ENCODE peak calls at places on chromosomes 13 and 19, in four cellular contexts. One of them, this sample, is unnamed.

GRCh38 chr13:110925023-110925608 is 10.2 kb upstream of the ANKRD10 start:
- DNase-seq in heart right ventricle: no peak
- DNase-seq in astrocyte of the spinal cord: peak; percentile 9
- DNase-seq in AG10803: no peak
- DNase-seq in this sample: no peak

GRCh38 chr19:48367855-48368254 is 3.7 kb downstream of the SYNGR4 start:
- DNase-seq in AG10803: no peak
- DNase-seq in heart right ventricle: no peak
- DNase-seq in astrocyte of the spinal cord: no peak
- DNase-seq in this sample: no peak

GRCh38 chr19:2574478-2574931 is 98.6 kb downstream of the GADD45B start:
- DNase-seq in AG10803: no peak
- DNase-seq in astrocyte of the spinal cord: no peak
- DNase-seq in heart right ventricle: no peak
- DNase-seq in this sample: peak; percentile 37

GRCh38 chr19:4374451-4375163 is 25.7 kb downstream of the SH3GL1 start:
- DNase-seq in AG10803: peak; percentile 93
- DNase-seq in heart right ventricle: peak; percentile 50
- DNase-seq in astrocyte of the spinal cord: peak; percentile 84
- DNase-seq in this sample: peak; percentile 94

GRCh38 chr19:29662604-29663404 is 2.5 kb upstream of the PLEKHF1 start:
- DNase-seq in astrocyte of the spinal cord: peak; percentile 87
- DNase-seq in heart right ventricle: peak; percentile 62
- DNase-seq in AG10803: peak; percentile 94
- DNase-seq in this sample: peak; percentile 83

GRCh38 chr19:28468701-28469459 is 744.1 kb downstream of the UQCRFS1 start:
- DNase-seq in AG10803: peak; percentile 49
- DNase-seq in heart right ventricle: no peak
- DNase-seq in astrocyte of the spinal cord: peak; percentile 39
- DNase-seq in this sample: no peak

GRCh38 chr19:6668696-6669095 is 1.3 kb downstream of the TNFSF14 start:
- DNase-seq in heart right ventricle: no peak
- DNase-seq in AG10803: no peak
- DNase-seq in astrocyte of the spinal cord: no peak
- DNase-seq in this sample: no peak

GRCh38 chr19:11242864-11243797 is 3.7 kb downstream of the ANGPTL8 start:
- DNase-seq in astrocyte of the spinal cord: peak; percentile 67
- DNase-seq in heart right ventricle: peak; percentile 96
- DNase-seq in AG10803: peak; percentile 66
- DNase-seq in this sample: peak; percentile 99

GRCh38 chr13:109645831-109646230 is 140.6 kb downstream of the IRS2 start:
- DNase-seq in heart right ventricle: no peak
- DNase-seq in AG10803: peak; percentile 17
- DNase-seq in astrocyte of the spinal cord: no peak
- DNase-seq in this sample: no peak

GRCh38 chr19:48756686-48757085 is 1.4 kb downstream of the FGF21 start:
- DNase-seq in astrocyte of the spinal cord: no peak
- DNase-seq in heart right ventricle: no peak
- DNase-seq in AG10803: no peak
- DNase-seq in this sample: no peak

GRCh38 chr13:51585234-51585672 is 991 bp downstream of the WDFY2 start:
- DNase-seq in AG10803: peak; percentile 24
- DNase-seq in heart right ventricle: no peak
- DNase-seq in astrocyte of the spinal cord: peak; percentile 30
- DNase-seq in this sample: no peak

GRCh38 chr13:27293051-27293691 is 22.5 kb downstream of the RASL11A start:
- DNase-seq in heart right ventricle: no peak
- DNase-seq in astrocyte of the spinal cord: no peak
- DNase-seq in AG10803: no peak
- DNase-seq in this sample: no peak

GRCh38 chr13:25847145-25847544 is 204.7 kb downstream of the SHISA2 start:
- DNase-seq in astrocyte of the spinal cord: no peak
- DNase-seq in AG10803: no peak
- DNase-seq in heart right ventricle: no peak
- DNase-seq in this sample: no peak

GRCh38 chr19:6580313-6580712 is 10.6 kb downstream of the CD70 start:
- DNase-seq in AG10803: peak; percentile 51
- DNase-seq in astrocyte of the spinal cord: peak; percentile 71
- DNase-seq in heart right ventricle: no peak
- DNase-seq in this sample: no peak

GRCh38 chr13:25249001-25249543 is 38.2 kb downstream of the MTMR6 start:
- DNase-seq in heart right ventricle: no peak
- DNase-seq in astrocyte of the spinal cord: peak; percentile 49
- DNase-seq in AG10803: peak; percentile 73
- DNase-seq in this sample: no peak

GRCh38 chr13:112901951-112902651 is 66.9 kb upstream of the MCF2L start:
- DNase-seq in astrocyte of the spinal cord: no peak
- DNase-seq in heart right ventricle: no peak
- DNase-seq in AG10803: no peak
- DNase-seq in this sample: peak; percentile 24
- H3K4me3 ChIP-seq in astrocyte of the spinal cord: no peak overlapping the region
- H3K4me3 ChIP-seq in heart right ventricle: no peak overlapping the region
- H3K4me3 ChIP-seq in AG10803: no peak overlapping the region
- H3K4me3 ChIP-seq in this sample: no peak overlapping the region

DNA sequence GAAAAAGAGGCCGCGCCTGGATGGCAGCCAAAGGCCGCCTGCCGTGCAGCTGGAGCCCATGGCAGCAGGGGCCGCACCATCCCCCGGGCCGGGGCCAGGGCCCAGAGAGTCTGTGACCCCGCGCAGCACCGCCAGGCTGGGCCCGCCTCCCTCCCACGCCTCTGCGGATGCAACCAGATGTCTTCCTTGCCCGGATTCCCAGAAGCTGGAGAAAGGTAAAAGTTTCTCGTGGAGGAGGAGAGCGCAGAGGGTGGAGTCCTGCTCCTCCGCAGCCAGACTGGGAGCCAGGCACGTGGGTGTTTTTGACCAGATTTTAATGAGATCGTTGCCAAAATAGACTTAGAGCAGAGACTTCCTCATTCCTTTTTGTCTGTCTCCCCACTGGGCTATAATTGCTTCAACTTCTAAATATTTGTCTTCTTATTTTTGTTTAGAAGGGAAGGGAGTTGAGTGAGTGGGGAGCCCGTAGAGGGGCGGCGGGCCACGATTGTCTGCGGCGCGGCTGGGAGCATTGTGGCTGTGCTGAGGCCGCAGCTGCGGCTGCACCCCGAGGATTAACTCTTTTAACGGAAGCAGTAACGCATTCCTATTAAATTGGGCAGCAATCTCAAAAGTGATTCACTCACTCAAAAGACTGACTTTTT is 22.8 kb upstream of the NDUFS7 start:
- DNase-seq in astrocyte of the spinal cord: peak; percentile 79
- DNase-seq in heart right ventricle: peak; percentile 62
- DNase-seq in AG10803: peak; percentile 89
- DNase-seq in this sample: peak; percentile 91
- H3K4me3 ChIP-seq in astrocyte of the spinal cord: peak overlapping the region; percentile 27
- H3K4me3 ChIP-seq in heart right ventricle: peak overlapping the region; percentile 38
- H3K4me3 ChIP-seq in AG10803: peak overlapping the region; percentile 47
- H3K4me3 ChIP-seq in this sample: peak overlapping the region; percentile 25

DNA sequence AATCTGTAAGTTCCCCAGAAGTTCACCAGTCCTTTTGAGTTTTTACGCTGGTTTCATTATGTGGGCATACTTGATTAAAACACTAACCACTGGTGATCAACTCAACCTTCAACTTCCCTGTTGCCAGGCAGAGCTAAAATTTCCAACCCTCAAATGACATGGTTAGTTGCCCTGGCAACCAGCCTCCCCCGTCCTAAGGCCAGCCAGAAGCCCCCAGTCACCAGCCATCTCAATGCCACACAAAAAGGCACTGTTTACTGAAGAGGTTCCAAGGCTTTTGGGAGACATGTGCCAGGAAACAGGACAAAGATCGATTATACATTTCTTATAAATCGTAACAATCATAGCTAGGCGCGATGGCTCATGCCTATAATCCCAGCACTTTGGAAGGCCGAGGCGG is 1.6 kb downstream of the ZNF649 start:
- DNase-seq in astrocyte of the spinal cord: no peak
- DNase-seq in AG10803: no peak
- DNase-seq in heart right ventricle: no peak
- DNase-seq in this sample: no peak
- H3K4me3 ChIP-seq in astrocyte of the spinal cord: no peak overlapping the region
- H3K4me3 ChIP-seq in AG10803: no peak overlapping the region
- H3K4me3 ChIP-seq in heart right ventricle: peak overlapping the region; percentile 92
- H3K4me3 ChIP-seq in this sample: no peak overlapping the region

GRCh38 chr19:15194938-15195337 is 5.9 kb downstream of the NOTCH3 start:
- DNase-seq in heart right ventricle: peak; percentile 29
- DNase-seq in astrocyte of the spinal cord: peak; percentile 27
- DNase-seq in AG10803: peak; percentile 59
- DNase-seq in this sample: peak; percentile 72

GRCh38 chr19:15196683-15197005 is 4.2 kb downstream of the NOTCH3 start:
- DNase-seq in astrocyte of the spinal cord: no peak
- DNase-seq in AG10803: no peak
- DNase-seq in heart right ventricle: no peak
- DNase-seq in this sample: no peak

GRCh38 chr19:15197275-15198005 is 3.4 kb downstream of the NOTCH3 start:
- DNase-seq in AG10803: peak; percentile 40
- DNase-seq in astrocyte of the spinal cord: no peak
- DNase-seq in heart right ventricle: no peak
- DNase-seq in this sample: peak; percentile 69

GRCh38 chr19:15195987-15196682 is 4.7 kb downstream of the NOTCH3 start:
- DNase-seq in heart right ventricle: no peak
- DNase-seq in astrocyte of the spinal cord: no peak
- DNase-seq in AG10803: no peak
- DNase-seq in this sample: peak; percentile 60

GRCh38 chr19:15195381-15195964 is 5.3 kb downstream of the NOTCH3 start:
- DNase-seq in astrocyte of the spinal cord: peak; percentile 35
- DNase-seq in heart right ventricle: peak; percentile 55
- DNase-seq in AG10803: peak; percentile 58
- DNase-seq in this sample: peak; percentile 88
- H3K4me3 ChIP-seq in astrocyte of the spinal cord: peak overlapping the region; percentile 21
- H3K4me3 ChIP-seq in heart right ventricle: peak overlapping the region; percentile 37
- H3K4me3 ChIP-seq in AG10803: peak overlapping the region; percentile 50
- H3K4me3 ChIP-seq in this sample: peak overlapping the region; percentile 53

GRCh38 chr19:36421749-36422481 is 3.5 kb upstream of the ZFP82 start:
- DNase-seq in heart right ventricle: no peak
- DNase-seq in AG10803: no peak
- DNase-seq in astrocyte of the spinal cord: peak; percentile 5
- DNase-seq in this sample: peak; percentile 32
- H3K4me3 ChIP-seq in heart right ventricle: peak overlapping the region; percentile 61
- H3K4me3 ChIP-seq in AG10803: peak overlapping the region; percentile 51
- H3K4me3 ChIP-seq in astrocyte of the spinal cord: peak overlapping the region; percentile 27
- H3K4me3 ChIP-seq in this sample: peak overlapping the region; percentile 41